ENCODE peak calls at places on chromosomes 13 and 19, in seven cellular contexts. U is keratinocyte; D is naive thymus-derived CD8-positive, alpha-beta T cell; B is CD4-positive, CD25-positive, alpha-beta regulatory T cell; E is aorta; F is uterus; G is glomerular endothelial cell. X is an unnamed sample.
A peak's percentile ranks its signal among the peaks of the same experiment; 100 is the strongest.

GRCh38 chr19:48735031-48735615 is 5.3 kb downstream of the RASIP1 start:
- DNase-seq in B (no peak), G (no peak), D (no peak), E (no peak), F (no peak), U (no peak), X (peak; percentile 13)

GRCh38 chr13:66483712-66484111 is 746.4 kb downstream of the PCDH9 start:
- DNase-seq in B (no peak), F (no peak), E (no peak), U (no peak), D (no peak), G (no peak), X (no peak)

GRCh38 chr13:51032831-51033230 is 78.2 kb downstream of the C13orf42 start:
- DNase-seq in B (no peak), G (no peak), D (no peak), U (no peak), F (no peak), E (no peak), X (no peak)

GRCh38 chr13:47146136-47146535 is 249.3 kb upstream of the HTR2A start:
- DNase-seq in E (no peak), G (no peak), U (no peak), D (no peak), F (no peak), B (no peak), X (no peak)

GRCh38 chr19:32040246-32040645 is 305.2 kb upstream of the ZNF507 start:
- DNase-seq in D (no peak), E (no peak), B (no peak), G (no peak), F (no peak), U (no peak), X (no peak)

GRCh38 chr13:110714798-110715394 is 1.4 kb downstream of the ING1 start:
- DNase-seq in G (no peak), F (peak; percentile 68), B (no peak), U (no peak), D (peak; percentile 74), E (peak; percentile 76), X (peak; percentile 84)

GRCh38 chr13:114120486-114121430 is 11.7 kb downstream of the RASA3 start:
- DNase-seq in G (no peak), B (no peak), D (no peak), E (no peak), F (no peak), U (no peak), X (peak; percentile 28)

GRCh38 chr13:83450586-83450985 is 431.7 kb downstream of the SLITRK1 start:
- DNase-seq in G (no peak), B (no peak), U (no peak), D (no peak), F (no peak), E (no peak), X (no peak)

GRCh38 chr13:72648513-72649065 is 78.8 kb downstream of the MZT1 start:
- DNase-seq in B (no peak), D (no peak), G (no peak), E (no peak), F (no peak), U (no peak), X (no peak)

GRCh38 chr13:68588623-68589022 is 1358.5 kb upstream of the PCDH9 start:
- DNase-seq in D (no peak), U (no peak), F (no peak), E (no peak), B (no peak), G (no peak), X (no peak)

GRCh38 chr13:23797276-23797903 is 91.8 kb downstream of the MIPEP start:
- DNase-seq in B (no peak), E (no peak), G (no peak), U (no peak), D (no peak), F (no peak), X (peak; percentile 40)

GRCh38 chr19:29967623-29968022 is 25.6 kb downstream of the URI1 start:
- DNase-seq in G (no peak), U (no peak), E (no peak), D (no peak), B (no peak), F (no peak), X (no peak)

GRCh38 chr13:78978381-78978998 is 319.5 kb upstream of the OBI1 start:
- DNase-seq in G (peak; percentile 63), B (peak; percentile 31), E (no peak), D (peak; percentile 65), U (no peak), F (no peak), X (no peak)

GRCh38 chr13:110136660-110137585 is 170.0 kb downstream of the COL4A1 start:
- DNase-seq in E (no peak), U (no peak), F (no peak), G (no peak), B (no peak), D (no peak), X (no peak)

GRCh38 chr13:26202365-26202972 is 19.6 kb downstream of the RNF6 start:
- DNase-seq in D (no peak), F (no peak), B (no peak), G (no peak), U (no peak), E (no peak), X (no peak)

GRCh38 chr19:39132344-39132969 is 6.9 kb downstream of the PAK4 start:
- DNase-seq in U (no peak), D (no peak), F (no peak), B (no peak), E (no peak), G (no peak), X (no peak)

X was measured in Right ventricle myocardium inferior.